ENCODE peak calls at places on chromosomes 6 and 20, in five cellular contexts. P is B cell, E is mammary epithelial cell, D is nephron progenitor cell, M is RWPE1. Y is an unnamed sample.
A peak's percentile ranks its signal among the peaks of the same experiment; 100 is the strongest.

GRCh38 chr6:160284575-160284974 is 26.0 kb upstream of the SLC22A2 start:
- DNase-seq in D (no peak), M (no peak), E (no peak), P (no peak), Y (no peak)

GRCh38 chr6:118719351-118720124 is 68.1 kb upstream of the CEP85L start:
- DNase-seq in M (no peak), P (peak; percentile 34), E (no peak), D (no peak), Y (no peak)

GRCh38 chr20:63116412-63117106 is 99.4 kb downstream of the YTHDF1 start:
- DNase-seq in E (no peak), P (no peak), M (peak; percentile 80), D (peak; percentile 90), Y (no peak)

GRCh38 chr6:125944434-125944816 is 12.1 kb upstream of the HINT3 start:
- DNase-seq in P (no peak), M (no peak), E (peak; percentile 69), D (no peak), Y (peak; percentile 82)

GRCh38 chr20:52172392-52173047 is 19.1 kb downstream of the ZFP64 start:
- DNase-seq in P (no peak), D (no peak), E (no peak), M (peak; percentile 34), Y (no peak)

GRCh38 chr6:19204445-19204844 is 632.7 kb upstream of the ID4 start:
- DNase-seq in E (no peak), M (no peak), D (no peak), P (no peak), Y (peak; percentile 18)

GRCh38 chr20:2729251-2729713 is 36.7 kb downstream of the EBF4 start:
- DNase-seq in M (no peak), D (no peak), E (no peak), P (no peak), Y (no peak)

GRCh38 chr6:147194652-147195403 is 9.4 kb upstream of the STXBP5 start:
- DNase-seq in D (no peak), P (no peak), E (peak; percentile 22), M (peak; percentile 25), Y (peak; percentile 69)

GRCh38 chr6:137161975-137162374 is 11.5 kb downstream of the IL22RA2 start:
- DNase-seq in P (no peak), E (no peak), M (peak; percentile 30), D (no peak), Y (no peak)

GRCh38 chr6:151617539-151617938 is 123.7 kb downstream of the CCDC170 start:
- DNase-seq in M (no peak), D (no peak), E (peak; percentile 27), P (no peak), Y (peak; percentile 49)

GRCh38 chr6:119322715-119323350 is 26.7 kb downstream of the MAN1A1 start:
- DNase-seq in E (no peak), D (no peak), M (no peak), P (no peak), Y (no peak)

GRCh38 chr6:28291573-28291972 is 10.2 kb downstream of the PGBD1 start:
- DNase-seq in E (no peak), P (no peak), D (no peak), M (no peak), Y (no peak)

GRCh38 chr20:58344741-58345140 is 35.2 kb downstream of the RAB22A start:
- DNase-seq in P (no peak), D (no peak), M (peak; percentile 57), E (peak; percentile 56), Y (peak; percentile 52)

GRCh38 chr20:39188264-39188765 is 226.2 kb downstream of the DHX35 start:
- DNase-seq in P (no peak), E (no peak), M (no peak), D (no peak), Y (no peak)

GRCh38 chr6:148745926-148746325 is 904 bp upstream of the UST start:
- DNase-seq in D (no peak), E (peak; percentile 23), P (no peak), M (no peak), Y (peak; percentile 49)

GRCh38 chr6:74671558-74672025 is 534.3 kb downstream of the COL12A1 start:
- DNase-seq in E (peak; percentile 52), M (no peak), D (no peak), P (no peak), Y (no peak)

GRCh38 chr6:141675957-141676356 is 456.8 kb upstream of the GJE1 start:
- DNase-seq in D (no peak), E (no peak), M (no peak), P (no peak), Y (peak; percentile 13)

GRCh38 chr6:24778878-24779277 is 4.1 kb downstream of the GMNN start:
- DNase-seq in D (no peak), P (no peak), E (no peak), M (no peak), Y (no peak)

GRCh38 chr6:24778121-24778520 is 3.4 kb downstream of the GMNN start:
- DNase-seq in D (no peak), E (no peak), M (no peak), P (no peak), Y (no peak)

GRCh38 chr6:24777227-24777626 is 2.5 kb downstream of the GMNN start:
- DNase-seq in P (no peak), E (no peak), D (no peak), M (no peak), Y (no peak)

GRCh38 chr6:24780206-24780605 is 5.5 kb downstream of the GMNN start:
- DNase-seq in P (no peak), D (no peak), E (no peak), M (no peak), Y (no peak)

DNA sequence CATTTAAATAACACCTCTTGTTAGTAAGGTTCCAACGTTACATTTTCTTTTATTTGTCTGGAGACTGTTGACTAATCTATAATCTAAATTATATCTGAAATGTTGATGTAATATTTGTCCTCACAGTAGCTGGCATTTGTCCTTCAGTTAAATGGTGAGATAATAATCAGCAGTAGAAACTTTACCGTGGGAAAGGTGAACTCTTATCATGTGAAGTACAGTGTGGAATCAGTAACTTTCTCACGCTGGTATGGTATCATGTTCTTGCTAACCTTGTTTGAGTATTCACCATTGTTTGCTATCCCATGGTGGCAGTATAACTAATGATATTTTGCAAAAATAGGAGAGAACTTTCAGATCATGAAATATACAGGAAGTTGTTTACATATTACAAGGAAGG is 4.7 kb downstream of the GMNN start:
- DNase-seq in P (no peak), E (no peak), D (no peak), M (no peak), Y (no peak)
- TF ChIP-seq CTCF in P (no peak), E (no peak), D (no peak), M (no peak), Y (no peak)

DNA sequence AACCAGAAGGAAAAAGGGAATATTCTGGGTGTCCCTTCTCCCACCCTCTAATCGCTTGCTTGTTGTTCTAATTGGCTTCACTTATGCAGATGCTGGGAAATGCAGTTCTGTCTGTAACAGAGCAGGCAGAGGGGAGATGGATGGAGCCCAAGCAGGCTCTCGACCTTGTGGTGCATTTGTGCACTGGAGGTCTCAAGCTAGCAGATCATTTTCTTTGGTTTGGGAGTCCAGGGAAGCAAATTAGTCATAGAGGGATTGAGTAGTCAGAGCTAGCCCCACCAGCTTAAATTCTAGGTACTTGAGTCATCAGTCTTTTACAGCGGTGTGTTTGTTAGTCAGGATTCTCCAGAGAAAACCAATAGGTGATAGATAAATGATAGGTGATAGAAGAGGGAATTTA is 234.7 kb upstream of the ECI2 start:
- DNase-seq in E (peak; percentile 82), D (no peak), P (no peak), M (peak; percentile 84), Y (peak; percentile 92)
- TF ChIP-seq CTCF in E (no peak), D (no peak), P (no peak), M (no peak), Y (no peak)

GRCh38 chr20:45934046-45934586 is 367 bp upstream of the PCIF1 start:
- DNase-seq in D (peak; percentile 74), P (no peak), E (no peak), M (peak; percentile 48), Y (no peak)
- TF ChIP-seq CTCF in D (no peak), P (no peak), E (no peak), M (no peak), Y (no peak)

DNA sequence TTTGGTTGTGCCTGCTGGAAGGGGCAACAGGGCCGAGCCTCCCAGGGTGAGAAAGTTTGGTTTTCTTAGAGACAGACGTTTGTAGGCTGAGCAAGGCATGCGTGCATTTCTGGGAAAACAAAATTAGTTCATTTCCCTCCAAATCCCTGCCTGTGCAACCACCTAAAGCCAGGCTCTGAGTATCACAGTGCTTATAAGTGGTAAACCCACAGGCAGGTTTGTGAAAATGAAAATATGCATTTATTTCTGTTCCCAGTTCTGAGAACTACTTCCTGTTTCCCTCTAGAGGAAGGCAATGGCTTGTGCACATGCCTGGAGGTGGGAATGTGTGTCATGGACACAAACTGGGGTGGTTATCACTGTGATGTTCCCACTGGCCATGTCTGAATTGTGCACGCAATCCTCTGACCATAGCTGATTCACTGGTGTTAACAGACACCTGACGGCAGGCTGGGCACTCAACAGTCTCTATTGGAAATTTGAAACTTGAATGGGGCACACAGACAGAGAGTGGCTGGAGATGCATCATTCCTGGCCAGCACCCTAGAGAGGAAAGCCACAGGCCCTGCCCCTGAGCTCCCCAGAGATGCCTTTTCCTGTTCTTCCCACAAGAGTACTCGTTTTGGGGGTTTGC is 26.3 kb downstream of the FAM110A start:
- DNase-seq in P (no peak), D (no peak), E (peak; percentile 62), M (no peak), Y (peak; percentile 78)
- TF ChIP-seq CTCF in P (no peak), D (no peak), E (no peak), M (no peak), Y (peak; percentile 10)

GRCh38 chr6:31156647-31157046 is 955 bp downstream of the CCHCR1 start:
- DNase-seq in P (no peak), D (no peak), E (no peak), M (no peak), Y (no peak)

GRCh38 chr6:31161216-31162126 is 3.1 kb downstream of the TCF19 start:
- DNase-seq in D (no peak), E (no peak), M (no peak), P (no peak), Y (no peak)

GRCh38 chr6:31158140-31158862 is at the start of gene TCF19:
- DNase-seq in P (peak; percentile 97), D (peak; percentile 99), E (peak; percentile 99), M (peak; percentile 100), Y (peak; percentile 97)

GRCh38 chr6:31157543-31158139 is at the start of gene CCHCR1:
- DNase-seq in D (peak; percentile 18), P (no peak), M (no peak), E (no peak), Y (no peak)

DNA sequence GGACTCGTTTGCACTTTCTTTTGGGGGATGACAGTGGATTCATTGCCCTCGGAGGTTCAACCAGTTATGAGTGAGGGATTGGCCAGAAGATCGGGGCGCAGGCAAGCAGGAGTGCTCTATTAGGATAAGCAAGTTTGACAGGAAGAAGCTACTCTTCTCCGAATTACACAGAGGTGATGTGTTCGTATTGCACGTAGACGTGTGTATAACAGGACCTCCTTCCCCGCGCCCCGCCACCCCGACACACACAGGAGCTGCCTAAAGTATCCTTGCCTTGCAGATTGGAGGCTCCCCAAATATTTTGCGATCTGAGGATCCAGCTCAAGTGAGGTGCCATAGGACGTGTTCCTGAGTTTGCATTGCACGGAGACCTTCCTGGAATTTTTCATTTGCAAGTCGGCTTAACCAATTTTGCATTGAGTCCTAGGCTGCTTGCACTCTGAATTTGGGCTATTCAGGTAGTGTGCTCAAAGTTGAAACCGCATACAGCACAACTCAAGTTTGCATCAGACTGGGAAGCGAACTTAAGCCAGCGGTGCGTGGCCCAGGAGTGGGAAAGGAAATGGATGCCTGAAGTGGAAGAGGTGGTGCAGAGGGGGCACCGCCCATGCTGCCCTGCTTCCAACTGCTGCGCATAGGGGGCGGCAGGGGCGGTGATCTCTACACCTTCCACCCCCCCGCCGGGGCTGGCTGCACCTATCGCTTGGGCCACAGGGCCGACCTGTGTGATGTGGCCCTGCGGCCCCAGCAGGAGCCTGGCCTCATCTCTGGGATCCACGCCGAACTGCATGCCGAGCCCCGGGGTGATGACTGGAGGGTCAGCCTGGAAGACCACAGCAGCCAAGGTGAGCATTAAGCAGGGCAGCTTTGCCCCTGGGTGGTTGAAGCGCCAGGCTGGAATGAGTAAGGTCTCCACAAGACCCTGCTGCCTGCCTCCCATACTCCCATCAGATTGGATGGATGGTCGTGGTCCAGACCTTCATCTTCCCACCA is 770 bp downstream of the TCF19 start:
- DNase-seq in M (peak; percentile 49), E (peak; percentile 49), D (peak; percentile 37), P (peak; percentile 48), Y (peak; percentile 59)
- TF ChIP-seq CTCF in M (peak; percentile 16), E (no peak), D (no peak), P (no peak), Y (peak; percentile 5)

Y was measured in bronchial epithelial cell.